ENCODE peak calls at places on chromosomes 1 and 21, in five cellular contexts. L is naive B cell; D is NCI-H1105; I is Calu3; E is CD4-positive, CD25-positive, alpha-beta regulatory T cell. B is an unnamed sample.

GRCh38 chr1:39116868-39117728 is 87.4 kb upstream of the MACF1 start:
- DNase-seq in D (no peak), E (no peak), L (no peak), I (peak; percentile 52), B (no peak)

GRCh38 chr1:241934181-241934815 is 23.3 kb upstream of the BECN2 start:
- DNase-seq in L (no peak), I (no peak), E (no peak), D (no peak), B (no peak)

GRCh38 chr1:169132512-169133227 is 26.2 kb downstream of the ATP1B1 start:
- DNase-seq in E (no peak), I (no peak), L (no peak), D (no peak), B (no peak)

GRCh38 chr1:213728593-213729536 is 258.9 kb upstream of the PROX1 start:
- DNase-seq in I (no peak), D (no peak), L (no peak), E (no peak), B (no peak)

GRCh38 chr1:100502052-100502792 is 35.7 kb upstream of the GPR88 start:
- DNase-seq in E (no peak), I (no peak), D (no peak), L (no peak), B (no peak)

GRCh38 chr1:154764181-154764580 is 105.9 kb downstream of the KCNN3 start:
- DNase-seq in I (no peak), E (no peak), D (no peak), L (no peak), B (no peak)

GRCh38 chr1:23810818-23811420 is 10.4 kb upstream of the GALE start:
- DNase-seq in D (no peak), L (peak; percentile 76), I (peak; percentile 45), E (peak; percentile 32), B (no peak)

GRCh38 chr21:38809170-38809878 is 3.6 kb downstream of the ETS2 start:
- DNase-seq in L (peak; percentile 9), I (no peak), E (no peak), D (no peak), B (no peak)

GRCh38 chr1:33433509-33434362 is 2.8 kb upstream of the PHC2 start:
- DNase-seq in L (no peak), E (no peak), D (no peak), I (peak; percentile 27), B (no peak)